ENCODE peak calls at places on chromosomes 11 and 22, in ten cellular contexts. One of them, this sample, is unnamed.

GRCh38 chr11:2688381-2689231 is 11.2 kb downstream of the KCNQ1OT1 start:
- DNase-seq in GM12865: no peak
- DNase-seq in kidney: peak
- DNase-seq in A549: no peak
- DNase-seq in AG10803: no peak
- DNase-seq in Caco-2: peak
- DNase-seq in neural progenitor cell: no peak
- DNase-seq in HCT116: no peak
- DNase-seq in mammary epithelial cell: no peak
- DNase-seq in mucosa of descending colon: no peak
- DNase-seq in this sample: no peak

GRCh38 chr11:118889796-118890195 is 6.1 kb downstream of the CXCR5 start:
- DNase-seq in GM12865: no peak
- DNase-seq in kidney: peak
- DNase-seq in A549: no peak
- DNase-seq in AG10803: peak
- DNase-seq in Caco-2: peak
- DNase-seq in neural progenitor cell: no peak
- DNase-seq in HCT116: no peak
- DNase-seq in mammary epithelial cell: peak
- DNase-seq in mucosa of descending colon: no peak
- DNase-seq in this sample: peak

GRCh38 chr11:99410636-99411035 is 389.9 kb downstream of the CNTN5 start:
- DNase-seq in GM12865: no peak
- DNase-seq in kidney: no peak
- DNase-seq in A549: no peak
- DNase-seq in AG10803: no peak
- DNase-seq in Caco-2: no peak
- DNase-seq in neural progenitor cell: no peak
- DNase-seq in HCT116: no peak
- DNase-seq in mammary epithelial cell: no peak
- DNase-seq in mucosa of descending colon: no peak
- DNase-seq in this sample: no peak

GRCh38 chr11:76745561-76746207 is 37.5 kb upstream of the TSKU start:
- DNase-seq in GM12865: no peak
- DNase-seq in kidney: no peak
- DNase-seq in A549: no peak
- DNase-seq in AG10803: no peak
- DNase-seq in Caco-2: peak
- DNase-seq in neural progenitor cell: no peak
- DNase-seq in HCT116: no peak
- DNase-seq in mammary epithelial cell: no peak
- DNase-seq in mucosa of descending colon: peak
- DNase-seq in this sample: no peak

GRCh38 chr11:17013548-17014320 is 480 bp downstream of the PLEKHA7 start:
- DNase-seq in GM12865: no peak
- DNase-seq in kidney: peak
- DNase-seq in A549: peak
- DNase-seq in AG10803: no peak
- DNase-seq in Caco-2: no peak
- DNase-seq in neural progenitor cell: peak
- DNase-seq in HCT116: no peak
- DNase-seq in mammary epithelial cell: no peak
- DNase-seq in mucosa of descending colon: peak
- DNase-seq in this sample: no peak

GRCh38 chr11:15507592-15507991 is 392.9 kb downstream of the INSC start:
- DNase-seq in GM12865: peak
- DNase-seq in kidney: no peak
- DNase-seq in A549: no peak
- DNase-seq in AG10803: no peak
- DNase-seq in Caco-2: peak
- DNase-seq in neural progenitor cell: no peak
- DNase-seq in HCT116: no peak
- DNase-seq in mammary epithelial cell: no peak
- DNase-seq in mucosa of descending colon: peak
- DNase-seq in this sample: peak

GRCh38 chr11:10514210-10514609 is 26.8 kb downstream of the RNF141 start:
- DNase-seq in GM12865: no peak
- DNase-seq in kidney: no peak
- DNase-seq in A549: no peak
- DNase-seq in AG10803: peak
- DNase-seq in Caco-2: no peak
- DNase-seq in neural progenitor cell: no peak
- DNase-seq in HCT116: no peak
- DNase-seq in mammary epithelial cell: no peak
- DNase-seq in mucosa of descending colon: no peak
- DNase-seq in this sample: peak

GRCh38 chr22:22507743-22508273 is 734 bp downstream of the ZNF280B start:
- DNase-seq in GM12865: no peak
- DNase-seq in kidney: no peak
- DNase-seq in A549: no peak
- DNase-seq in AG10803: no peak
- DNase-seq in Caco-2: no peak
- DNase-seq in neural progenitor cell: peak
- DNase-seq in HCT116: no peak
- DNase-seq in mammary epithelial cell: no peak
- DNase-seq in mucosa of descending colon: no peak
- DNase-seq in this sample: peak

GRCh38 chr11:75668508-75669297 is at the start of gene MAP6:
- DNase-seq in GM12865: peak
- DNase-seq in kidney: no peak
- DNase-seq in A549: peak
- DNase-seq in AG10803: no peak
- DNase-seq in Caco-2: peak
- DNase-seq in neural progenitor cell: peak
- DNase-seq in HCT116: no peak
- DNase-seq in mammary epithelial cell: peak
- DNase-seq in mucosa of descending colon: peak
- DNase-seq in this sample: no peak

GRCh38 chr11:10941429-10941828 is 83.6 kb upstream of the ZBED5 start:
- DNase-seq in GM12865: no peak
- DNase-seq in kidney: no peak
- DNase-seq in A549: no peak
- DNase-seq in AG10803: peak
- DNase-seq in Caco-2: no peak
- DNase-seq in neural progenitor cell: no peak
- DNase-seq in HCT116: no peak
- DNase-seq in mammary epithelial cell: no peak
- DNase-seq in mucosa of descending colon: no peak
- DNase-seq in this sample: no peak

GRCh38 chr11:93585758-93586157 is 42.6 kb upstream of the SMCO4 start:
- DNase-seq in GM12865: no peak
- DNase-seq in kidney: no peak
- DNase-seq in A549: peak
- DNase-seq in AG10803: peak
- DNase-seq in Caco-2: peak
- DNase-seq in neural progenitor cell: peak
- DNase-seq in HCT116: no peak
- DNase-seq in mammary epithelial cell: peak
- DNase-seq in mucosa of descending colon: no peak
- DNase-seq in this sample: peak

GRCh38 chr22:41380993-41381328 is 781 bp upstream of the TEF start:
- DNase-seq in GM12865: no peak
- DNase-seq in kidney: no peak
- DNase-seq in A549: peak
- DNase-seq in AG10803: peak
- DNase-seq in Caco-2: peak
- DNase-seq in neural progenitor cell: no peak
- DNase-seq in HCT116: peak
- DNase-seq in mammary epithelial cell: peak
- DNase-seq in mucosa of descending colon: peak
- DNase-seq in this sample: peak

GRCh38 chr11:12278766-12279671 is 98.4 kb upstream of the PARVA start:
- DNase-seq in GM12865: no peak
- DNase-seq in kidney: peak
- DNase-seq in A549: no peak
- DNase-seq in AG10803: no peak
- DNase-seq in Caco-2: peak
- DNase-seq in neural progenitor cell: no peak
- DNase-seq in HCT116: no peak
- DNase-seq in mammary epithelial cell: no peak
- DNase-seq in mucosa of descending colon: no peak
- DNase-seq in this sample: no peak

GRCh38 chr11:44855138-44855849 is 95.4 kb downstream of the TP53I11 start:
- DNase-seq in GM12865: no peak
- DNase-seq in kidney: no peak
- DNase-seq in A549: no peak
- DNase-seq in AG10803: no peak
- DNase-seq in Caco-2: no peak
- DNase-seq in neural progenitor cell: no peak
- DNase-seq in HCT116: no peak
- DNase-seq in mammary epithelial cell: no peak
- DNase-seq in mucosa of descending colon: no peak
- DNase-seq in this sample: no peak

GRCh38 chr11:28963189-28963588 is 855.0 kb downstream of the METTL15 start:
- DNase-seq in GM12865: no peak
- DNase-seq in kidney: no peak
- DNase-seq in A549: no peak
- DNase-seq in AG10803: peak
- DNase-seq in Caco-2: no peak
- DNase-seq in neural progenitor cell: no peak
- DNase-seq in HCT116: no peak
- DNase-seq in mammary epithelial cell: peak
- DNase-seq in mucosa of descending colon: no peak
- DNase-seq in this sample: peak

GRCh38 chr11:12998336-12998735 is 10.8 kb upstream of the RASSF10 start:
- DNase-seq in GM12865: no peak
- DNase-seq in kidney: no peak
- DNase-seq in A549: no peak
- DNase-seq in AG10803: no peak
- DNase-seq in Caco-2: no peak
- DNase-seq in neural progenitor cell: no peak
- DNase-seq in HCT116: no peak
- DNase-seq in mammary epithelial cell: no peak
- DNase-seq in mucosa of descending colon: no peak
- DNase-seq in this sample: no peak

GRCh38 chr11:63612181-63612580 is 2.1 kb downstream of the PLAAT3 start:
- DNase-seq in GM12865: no peak
- DNase-seq in kidney: no peak
- DNase-seq in A549: no peak
- DNase-seq in AG10803: no peak
- DNase-seq in Caco-2: no peak
- DNase-seq in neural progenitor cell: no peak
- DNase-seq in HCT116: no peak
- DNase-seq in mammary epithelial cell: no peak
- DNase-seq in mucosa of descending colon: no peak
- DNase-seq in this sample: no peak

GRCh38 chr11:56089697-56090096 is 3.4 kb upstream of the OR8I2 start:
- DNase-seq in GM12865: no peak
- DNase-seq in kidney: no peak
- DNase-seq in A549: no peak
- DNase-seq in AG10803: no peak
- DNase-seq in Caco-2: no peak
- DNase-seq in neural progenitor cell: no peak
- DNase-seq in HCT116: no peak
- DNase-seq in mammary epithelial cell: no peak
- DNase-seq in mucosa of descending colon: no peak
- DNase-seq in this sample: no peak
- TF ChIP-seq CTCF in GM12865: no peak
- TF ChIP-seq CTCF in kidney: no peak
- TF ChIP-seq CTCF in A549: peak
- TF ChIP-seq CTCF in AG10803: no peak
- TF ChIP-seq CTCF in Caco-2: no peak
- TF ChIP-seq CTCF in neural progenitor cell: no peak
- TF ChIP-seq CTCF in HCT116: no peak
- TF ChIP-seq CTCF in mammary epithelial cell: no peak
- TF ChIP-seq CTCF in mucosa of descending colon: no peak
- TF ChIP-seq CTCF in this sample: no peak

DNA sequence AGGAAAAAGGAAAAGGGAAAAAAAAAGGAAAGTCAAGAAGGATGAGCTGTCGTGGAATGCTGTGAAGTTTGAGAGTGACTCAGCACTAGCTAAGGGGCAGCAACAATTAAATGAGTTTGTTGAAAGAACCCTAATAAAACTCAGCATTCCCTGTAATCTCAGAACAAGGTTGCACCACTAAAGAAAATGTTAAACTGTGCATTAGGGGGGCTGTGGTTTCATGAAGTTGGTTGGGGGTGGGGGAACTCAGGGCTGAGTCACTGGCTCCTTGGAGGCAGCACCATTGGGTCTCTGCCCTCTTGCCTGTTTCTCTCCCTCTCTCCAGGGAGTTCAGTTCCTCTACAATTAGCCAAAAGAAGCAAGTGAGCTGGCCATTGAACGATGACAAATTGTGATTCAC is 64.4 kb upstream of the BLID start:
- DNase-seq in GM12865: no peak
- DNase-seq in kidney: no peak
- DNase-seq in A549: no peak
- DNase-seq in AG10803: peak
- DNase-seq in Caco-2: no peak
- DNase-seq in neural progenitor cell: no peak
- DNase-seq in HCT116: peak
- DNase-seq in mammary epithelial cell: peak
- DNase-seq in mucosa of descending colon: no peak
- DNase-seq in this sample: peak
- H3K4me3 ChIP-seq in GM12865: no peak
- H3K4me3 ChIP-seq in kidney: no peak
- H3K4me3 ChIP-seq in A549: peak
- H3K4me3 ChIP-seq in AG10803: peak
- H3K4me3 ChIP-seq in Caco-2: no peak
- H3K4me3 ChIP-seq in neural progenitor cell: no peak
- H3K4me3 ChIP-seq in HCT116: peak
- H3K4me3 ChIP-seq in mammary epithelial cell: peak
- H3K4me3 ChIP-seq in mucosa of descending colon: no peak
- H3K4me3 ChIP-seq in this sample: peak

GRCh38 chr11:120115272-120116000 is 22.5 kb downstream of the TRIM29 start:
- DNase-seq in GM12865: no peak
- DNase-seq in kidney: no peak
- DNase-seq in A549: no peak
- DNase-seq in AG10803: no peak
- DNase-seq in Caco-2: no peak
- DNase-seq in neural progenitor cell: no peak
- DNase-seq in HCT116: no peak
- DNase-seq in mammary epithelial cell: no peak
- DNase-seq in mucosa of descending colon: no peak
- DNase-seq in this sample: no peak
- TF ChIP-seq CTCF in GM12865: no peak
- TF ChIP-seq CTCF in kidney: no peak
- TF ChIP-seq CTCF in A549: no peak
- TF ChIP-seq CTCF in AG10803: no peak
- TF ChIP-seq CTCF in Caco-2: no peak
- TF ChIP-seq CTCF in neural progenitor cell: peak
- TF ChIP-seq CTCF in HCT116: peak
- TF ChIP-seq CTCF in mammary epithelial cell: peak
- TF ChIP-seq CTCF in mucosa of descending colon: no peak
- TF ChIP-seq CTCF in this sample: peak

DNA sequence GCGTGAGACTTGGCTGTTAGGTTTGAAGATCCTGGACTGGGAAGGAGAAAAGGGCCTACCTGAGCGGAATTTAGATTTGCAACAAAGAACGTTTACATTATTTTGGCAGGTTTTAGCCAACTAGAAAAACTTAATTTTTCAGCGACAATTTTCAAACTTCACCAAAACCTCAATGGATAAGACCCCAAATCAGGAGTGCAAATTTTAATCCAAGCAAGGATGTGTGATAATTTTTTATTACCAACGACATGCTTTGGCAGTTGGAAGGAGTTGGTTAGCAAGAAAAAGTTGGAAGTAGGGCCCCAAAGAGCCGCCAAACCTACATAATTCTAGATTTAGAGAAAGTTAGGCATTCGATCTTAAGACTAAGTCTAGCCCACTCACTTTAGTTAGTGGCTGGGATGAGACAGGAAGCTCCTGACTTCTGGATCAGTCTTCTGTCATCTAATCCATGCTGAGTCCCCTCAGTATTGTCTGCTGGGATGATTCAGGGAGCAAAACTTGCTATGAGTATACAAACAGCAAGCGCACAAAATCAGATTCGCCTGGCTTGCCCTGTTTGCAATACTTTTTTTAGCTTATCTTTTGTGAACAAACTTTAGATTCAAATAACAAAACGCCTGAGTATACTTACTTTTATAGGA is 790 bp upstream of the RDX start:
- DNase-seq in GM12865: no peak
- DNase-seq in kidney: no peak
- DNase-seq in A549: no peak
- DNase-seq in AG10803: no peak
- DNase-seq in Caco-2: no peak
- DNase-seq in neural progenitor cell: no peak
- DNase-seq in HCT116: no peak
- DNase-seq in mammary epithelial cell: no peak
- DNase-seq in mucosa of descending colon: no peak
- DNase-seq in this sample: no peak
- H3K4me3 ChIP-seq in GM12865: peak
- H3K4me3 ChIP-seq in kidney: peak
- H3K4me3 ChIP-seq in A549: peak
- H3K4me3 ChIP-seq in AG10803: peak
- H3K4me3 ChIP-seq in Caco-2: peak
- H3K4me3 ChIP-seq in neural progenitor cell: peak
- H3K4me3 ChIP-seq in HCT116: peak
- H3K4me3 ChIP-seq in mammary epithelial cell: peak
- H3K4me3 ChIP-seq in mucosa of descending colon: no peak
- H3K4me3 ChIP-seq in this sample: peak

This sample was measured in fibroblast of villous mesenchyme.